ENCODE peak calls at places on chromosome 12, in six cellular contexts. T is WERI-Rb-1, D is body of pancreas, V is mesothelial cell of epicardium, R is HFF-Myc, B is psoas muscle. F is an unnamed sample.

GRCh38 chr12:9707864-9708808 is 24.8 kb downstream of the CLECL1 start:
- DNase-seq in D (peak), R (peak), B (peak), T (peak), V (no peak), F (peak)

GRCh38 chr12:116631619-116632018 is 72.4 kb downstream of the MAP1LC3B2 start:
- DNase-seq in V (no peak), D (peak), B (no peak), T (no peak), R (no peak), F (no peak)

GRCh38 chr12:5052348-5052747 is 8.7 kb downstream of the KCNA5 start:
- DNase-seq in T (no peak), R (no peak), B (no peak), D (no peak), V (no peak), F (no peak)

GRCh38 chr12:120376009-120376408 is 7.0 kb upstream of the MSI1 start:
- DNase-seq in V (no peak), B (no peak), D (no peak), T (no peak), R (no peak), F (no peak)

GRCh38 chr12:42143401-42144173 is 1.1 kb downstream of the GXYLT1 start:
- DNase-seq in B (no peak), D (peak), V (no peak), R (no peak), T (no peak), F (no peak)

GRCh38 chr12:45503887-45504286 is 225.6 kb upstream of the ARID2 start:
- DNase-seq in R (no peak), D (no peak), V (no peak), B (no peak), T (no peak), F (no peak)

GRCh38 chr12:56720696-56721615 is 4.1 kb downstream of the NACA start:
- DNase-seq in B (no peak), V (no peak), T (no peak), D (no peak), R (no peak), F (no peak)

GRCh38 chr12:71578694-71579258 is 84.9 kb downstream of the ZFC3H1 start:
- DNase-seq in D (no peak), R (no peak), T (no peak), V (no peak), B (no peak), F (no peak)

GRCh38 chr12:47553266-47553665 is 152.6 kb downstream of the RPAP3 start:
- DNase-seq in R (no peak), T (no peak), D (no peak), V (no peak), B (no peak), F (no peak)

GRCh38 chr12:15244341-15244740 is 23.1 kb upstream of the RERG start:
- DNase-seq in T (no peak), V (no peak), D (no peak), B (no peak), R (no peak), F (no peak)

GRCh38 chr12:21697829-21698630 is 40.4 kb upstream of the LDHB start:
- DNase-seq in V (no peak), R (peak), T (no peak), D (no peak), B (no peak), F (no peak)

GRCh38 chr12:92759634-92760268 is 57.0 kb downstream of the PLEKHG7 start:
- DNase-seq in R (peak), T (no peak), V (no peak), B (no peak), D (no peak), F (no peak)

GRCh38 chr12:76764856-76765255 is 941 bp downstream of the ZDHHC17 start:
- DNase-seq in D (peak), T (no peak), V (no peak), B (no peak), R (no peak), F (no peak)

GRCh38 chr12:57004651-57005050 is 1.7 kb downstream of the ZBTB39 start:
- DNase-seq in V (no peak), T (no peak), B (no peak), R (no peak), D (no peak), F (no peak)

GRCh38 chr12:88052686-88053085 is 23.5 kb upstream of the C12orf50 start:
- DNase-seq in R (no peak), D (peak), B (no peak), V (no peak), T (peak), F (peak)

GRCh38 chr12:122088181-122088810 is 9.7 kb downstream of the MLXIP start:
- DNase-seq in V (no peak), T (no peak), D (peak), B (no peak), R (no peak), F (no peak)

GRCh38 chr12:132239796-132240668 is 89.4 kb downstream of the GALNT9 start:
- DNase-seq in T (no peak), R (no peak), B (no peak), V (no peak), D (no peak), F (no peak)

GRCh38 chr12:49733219-49734017 is 7.9 kb upstream of the TMBIM6 start:
- DNase-seq in B (no peak), T (no peak), V (no peak), D (no peak), R (no peak), F (no peak)
- TF ChIP-seq CTCF in B (no peak), T (peak), V (no peak), D (no peak), R (no peak), F (no peak)

GRCh38 chr12:94200069-94200468 is 51.7 kb downstream of the PLXNC1 start:
- DNase-seq in R (no peak), D (no peak), B (no peak), V (no peak), T (no peak), F (no peak)

GRCh38 chr12:94200695-94201094 is 52.3 kb downstream of the PLXNC1 start:
- DNase-seq in T (no peak), D (no peak), B (no peak), V (no peak), R (no peak), F (no peak)

GRCh38 chr12:94198872-94199271 is 50.5 kb downstream of the PLXNC1 start:
- DNase-seq in R (no peak), V (no peak), D (no peak), B (no peak), T (no peak), F (no peak)

GRCh38 chr12:94195483-94195882 is 47.1 kb downstream of the PLXNC1 start:
- DNase-seq in T (no peak), V (no peak), D (no peak), B (no peak), R (no peak), F (no peak)

DNA sequence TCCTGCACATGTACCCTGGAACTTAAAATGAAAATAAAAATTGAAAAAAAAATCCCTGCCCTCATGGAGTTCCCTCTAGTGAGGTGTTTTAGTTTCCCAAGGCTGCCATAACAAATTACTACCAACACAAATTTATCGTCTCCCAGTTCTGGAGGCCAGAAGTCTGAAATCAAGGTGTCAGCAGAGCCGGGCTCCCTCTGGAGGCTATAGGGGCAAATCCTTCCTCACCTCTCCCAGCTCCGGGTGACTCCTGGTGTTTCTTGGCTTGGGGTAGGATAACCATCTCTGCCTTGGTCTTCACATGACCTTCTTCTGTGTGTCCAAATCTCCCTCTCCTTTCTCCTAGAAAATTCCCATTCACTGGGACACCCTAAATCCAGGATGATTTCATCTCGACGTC is 50.1 kb downstream of the PLXNC1 start:
- DNase-seq in V (no peak), R (no peak), T (no peak), B (no peak), D (peak), F (no peak)
- TF ChIP-seq CTCF in V (no peak), R (no peak), T (no peak), B (no peak), D (no peak), F (no peak)

GRCh38 chr12:100348657-100349454 is 8.0 kb upstream of the SLC17A8 start:
- DNase-seq in D (no peak), T (no peak), R (peak), V (no peak), B (no peak), F (no peak)
- TF ChIP-seq CTCF in D (peak), T (no peak), R (peak), V (peak), B (peak), F (peak)

GRCh38 chr12:6092784-6093722 is 31.4 kb downstream of the VWF start:
- DNase-seq in R (peak), B (peak), T (no peak), V (no peak), D (no peak), F (no peak)
- TF ChIP-seq CTCF in R (no peak), B (no peak), T (no peak), V (no peak), D (no peak), F (no peak)

GRCh38 chr12:68007023-68007422 is 17.8 kb downstream of the IFNG-AS1 start:
- DNase-seq in D (no peak), T (no peak), V (no peak), R (no peak), B (no peak), F (no peak)

GRCh38 chr12:67998379-67998778 is 9.1 kb downstream of the IFNG-AS1 start:
- DNase-seq in B (no peak), R (no peak), D (no peak), T (no peak), V (no peak), F (no peak)

GRCh38 chr12:67999244-67999643 is 10.0 kb downstream of the IFNG-AS1 start:
- DNase-seq in R (no peak), B (no peak), D (no peak), T (no peak), V (no peak), F (no peak)

GRCh38 chr12:68003777-68004176 is 14.5 kb downstream of the IFNG-AS1 start:
- DNase-seq in B (no peak), V (no peak), D (no peak), T (no peak), R (no peak), F (no peak)

DNA sequence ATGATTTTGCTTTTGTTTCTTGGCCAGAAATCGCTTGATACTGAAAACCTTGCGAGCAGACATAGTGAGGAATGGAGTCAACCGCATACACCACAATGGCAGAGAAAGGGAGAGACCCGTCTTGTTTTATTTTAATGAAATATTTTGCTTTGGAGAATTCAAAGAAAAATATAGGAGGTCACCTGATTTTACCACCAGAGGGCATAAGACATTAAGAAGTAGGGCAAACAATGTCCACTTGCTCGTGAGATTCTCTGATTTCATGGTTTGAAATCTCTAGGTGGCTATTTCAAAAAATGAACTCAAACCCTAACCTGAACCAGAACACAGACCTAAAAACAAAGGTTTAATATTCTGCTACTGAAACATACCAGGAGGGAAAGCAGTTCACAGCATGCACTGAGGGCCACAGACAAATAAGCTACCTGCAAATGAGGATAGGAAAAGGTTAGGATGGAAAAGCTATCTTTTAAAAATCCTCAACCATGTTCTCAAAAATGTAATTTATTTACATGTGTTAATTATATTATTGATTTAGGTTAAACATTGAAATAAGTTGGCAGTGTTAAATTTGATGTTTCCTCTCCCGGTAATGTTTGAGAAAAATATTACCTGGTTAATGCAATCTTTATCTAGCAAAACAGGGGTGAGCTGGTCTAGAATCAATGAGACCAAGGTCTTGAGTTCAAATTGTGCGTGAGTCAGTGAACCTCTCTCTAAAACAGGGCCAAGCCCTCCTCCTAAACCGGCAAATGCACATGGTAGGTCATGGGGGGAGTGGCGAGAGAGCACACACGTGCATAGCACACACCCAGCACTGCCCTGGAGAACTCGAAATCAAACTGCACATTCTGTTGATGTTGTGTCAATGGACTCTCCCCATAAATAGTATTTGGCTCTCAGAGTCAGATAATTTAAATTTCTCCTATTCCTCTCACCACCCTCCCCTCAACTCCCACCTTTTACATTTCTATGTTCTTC is 12.5 kb downstream of the IFNG-AS1 start:
- DNase-seq in T (no peak), D (no peak), B (no peak), R (no peak), V (no peak), F (no peak)
- TF ChIP-seq CTCF in T (peak), D (peak), B (no peak), R (no peak), V (peak), F (peak)

GRCh38 chr12:55428844-55429243 is 2.8 kb downstream of the OR6C76 start:
- DNase-seq in D (no peak), R (no peak), V (no peak), B (no peak), T (no peak), F (no peak)
- TF ChIP-seq CTCF in D (no peak), R (no peak), V (no peak), B (no peak), T (no peak), F (no peak)

DNA sequence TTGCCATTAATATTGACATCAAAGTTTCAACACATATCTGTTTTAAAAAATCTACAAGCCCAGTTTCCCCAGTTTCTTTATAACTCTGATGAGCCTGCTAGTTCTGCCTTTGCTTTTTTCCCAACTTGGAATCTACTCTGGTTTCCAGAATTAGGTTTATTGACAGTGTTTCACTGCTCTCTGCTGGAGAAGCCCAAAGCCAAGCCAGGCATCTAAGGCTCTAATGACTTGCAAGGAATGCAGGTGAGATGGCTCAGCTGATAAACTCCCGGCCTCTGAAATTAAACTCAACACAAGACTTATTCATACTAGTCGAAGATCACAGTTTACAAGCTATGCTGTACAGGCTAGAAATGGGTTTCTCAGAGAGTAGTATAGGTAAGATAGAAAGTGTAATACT is 54.3 kb downstream of the HMGA2 start:
- DNase-seq in T (no peak), V (no peak), B (no peak), R (no peak), D (no peak), F (no peak)
- TF ChIP-seq CTCF in T (peak), V (no peak), B (no peak), R (peak), D (no peak), F (no peak)

DNA sequence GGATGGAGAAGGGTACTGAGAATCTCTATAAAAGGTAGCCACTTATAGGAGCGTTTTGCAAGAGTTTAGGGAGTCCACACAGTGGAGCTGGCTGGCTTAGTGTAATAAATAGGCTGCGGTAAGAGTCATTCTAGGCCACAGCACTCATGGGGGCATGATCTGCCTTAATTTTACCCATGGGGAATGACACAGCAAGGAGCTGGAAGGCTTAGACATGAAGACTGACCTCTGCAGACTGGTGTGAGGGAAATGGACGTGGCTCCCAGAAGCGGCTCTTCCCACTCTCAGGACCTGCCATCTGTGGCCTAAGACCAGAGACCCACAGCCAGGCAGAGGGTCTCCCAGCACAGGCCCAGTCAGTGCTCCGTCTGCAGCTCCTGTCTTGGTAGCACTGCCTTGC is 173.3 kb downstream of the PPM1H start:
- DNase-seq in B (no peak), D (no peak), V (no peak), T (no peak), R (no peak), F (no peak)
- TF ChIP-seq CTCF in B (no peak), D (no peak), V (no peak), T (no peak), R (no peak), F (no peak)

GRCh38 chr12:105378821-105379400 is 48.4 kb downstream of the C12orf75 start:
- DNase-seq in R (no peak), T (peak), D (no peak), B (no peak), V (no peak), F (peak)
- TF ChIP-seq CTCF in R (peak), T (peak), D (no peak), B (peak), V (no peak), F (peak)